ENCODE peak calls at places on chromosomes 6 and 20, in four cellular contexts. Q is ecto neural progenitor cell, G is AG10803, J is amniotic epithelial cell. B is an unnamed sample.

GRCh38 chr6:47168176-47168575 is 126.0 kb upstream of the ADGRF1 start:
- DNase-seq in Q (no peak), G (peak; percentile 96), J (peak; percentile 99), B (peak; percentile 97)

GRCh38 chr6:64955435-64955848 is 751.6 kb downstream of the EYS start:
- DNase-seq in Q (no peak), G (no peak), J (peak; percentile 9), B (no peak)

GRCh38 chr6:30244560-30244959 is 31.4 kb upstream of the TRIM26 start:
- DNase-seq in Q (no peak), G (no peak), J (no peak), B (no peak)

GRCh38 chr6:25485820-25486559 is 166.0 kb upstream of the SCGN start:
- DNase-seq in Q (no peak), G (peak; percentile 20), J (peak; percentile 63), B (no peak)

GRCh38 chr20:23235173-23236027 is 115.2 kb upstream of the NXT1 start:
- DNase-seq in Q (peak; percentile 77), G (peak; percentile 47), J (peak; percentile 60), B (peak; percentile 25)

GRCh38 chr6:87151471-87151785 is 3.9 kb upstream of the ZNF292 start:
- DNase-seq in Q (no peak), G (no peak), J (no peak), B (no peak)

GRCh38 chr6:14367296-14367695 is 249.7 kb downstream of the CD83 start:
- DNase-seq in Q (no peak), G (no peak), J (no peak), B (no peak)

GRCh38 chr6:136492409-136492808 is 57.8 kb downstream of the MAP7 start:
- DNase-seq in Q (no peak), G (no peak), J (no peak), B (no peak)

GRCh38 chr6:154537486-154537885 is 27.0 kb upstream of the CNKSR3 start:
- DNase-seq in Q (no peak), G (no peak), J (no peak), B (no peak)

GRCh38 chr6:32885698-32886286 is 31.8 kb downstream of the PSMB9 start:
- DNase-seq in Q (no peak), G (peak; percentile 73), J (peak; percentile 73), B (peak; percentile 49)

GRCh38 chr6:108800510-108800909 is 47.7 kb upstream of the ARMC2 start:
- DNase-seq in Q (no peak), G (peak; percentile 49), J (no peak), B (peak; percentile 20)

GRCh38 chr20:10449270-10449669 is 14.2 kb downstream of the SLX4IP start:
- DNase-seq in Q (no peak), G (no peak), J (no peak), B (no peak)

GRCh38 chr6:125233216-125233615 is 68.6 kb downstream of the HDDC2 start:
- DNase-seq in Q (no peak), G (no peak), J (peak; percentile 14), B (no peak)

GRCh38 chr6:75206338-75207210 is 721 bp upstream of the COL12A1 start:
- DNase-seq in Q (no peak), G (peak; percentile 57), J (peak; percentile 50), B (peak; percentile 57)

GRCh38 chr6:119966484-119966883 is 616.9 kb upstream of the MAN1A1 start:
- DNase-seq in Q (no peak), G (no peak), J (no peak), B (no peak)

GRCh38 chr6:105135907-105136432 is 43.8 kb downstream of the POPDC3 start:
- DNase-seq in Q (no peak), G (peak; percentile 50), J (no peak), B (peak; percentile 27)

GRCh38 chr20:6709865-6710595 is 57.5 kb upstream of the BMP2 start:
- DNase-seq in Q (no peak), G (no peak), J (peak; percentile 45), B (no peak)

GRCh38 chr6:24951831-24952299 is 16.1 kb upstream of the RIPOR2 start:
- DNase-seq in Q (no peak), G (no peak), J (peak; percentile 14), B (no peak)

GRCh38 chr20:36407196-36407733 is 101.1 kb downstream of the DLGAP4 start:
- DNase-seq in Q (no peak), G (peak; percentile 21), J (peak; percentile 83), B (no peak)

GRCh38 chr6:153038378-153038777 is 35.9 kb upstream of the MTRF1L start:
- DNase-seq in Q (no peak), G (peak; percentile 25), J (peak; percentile 70), B (peak; percentile 40)

GRCh38 chr6:44969446-44970175 is 358.5 kb upstream of the RUNX2 start:
- DNase-seq in Q (no peak), G (no peak), J (peak; percentile 67), B (peak; percentile 34)

GRCh38 chr20:53595018-53595378 is 1.4 kb upstream of the ZNF217 start:
- DNase-seq in Q (no peak), G (no peak), J (no peak), B (no peak)

GRCh38 chr20:23918101-23918862 is 38.7 kb upstream of the CST5 start:
- DNase-seq in Q (no peak), G (no peak), J (no peak), B (no peak)

GRCh38 chr6:90173262-90173926 is 123.2 kb downstream of the BACH2 start:
- DNase-seq in Q (no peak), G (no peak), J (no peak), B (no peak)

GRCh38 chr6:7906741-7907140 is 3.8 kb downstream of the TXNDC5 start:
- DNase-seq in Q (no peak), G (no peak), J (no peak), B (no peak)

GRCh38 chr6:84027340-84028183 is 6.0 kb upstream of the MRAP2 start:
- DNase-seq in Q (no peak), G (peak; percentile 72), J (no peak), B (peak; percentile 65)

GRCh38 chr6:132130530-132131298 is 179.5 kb upstream of the CCN2 start:
- DNase-seq in Q (no peak), G (peak; percentile 92), J (peak; percentile 26), B (peak; percentile 84)

GRCh38 chr6:143059616-143060353 is 904 bp upstream of the AIG1 start:
- DNase-seq in Q (no peak), G (peak; percentile 91), J (peak; percentile 66), B (peak; percentile 93)

GRCh38 chr6:11043552-11043960 is 549 bp downstream of the ELOVL2 start:
- DNase-seq in Q (no peak), G (no peak), J (no peak), B (no peak)